ENCODE peak calls at places on chromosomes 12 and 14, in seven cellular contexts. S is epithelial cell of esophagus, D is cardiac muscle cell, J is ascending aorta, W is RWPE2, U is A549, B is mesenchymal stem cell. Q is an unnamed sample.

GRCh38 chr12:94616217-94616729 is 34.1 kb downstream of the TMCC3 start:
- DNase-seq in D (peak; percentile 20), B (no peak), W (no peak), U (peak; percentile 53), S (peak; percentile 90), J (no peak), Q (no peak)

GRCh38 chr14:105386581-105387529 is 11.5 kb upstream of the TEX22 start:
- DNase-seq in W (peak; percentile 70), U (no peak), J (no peak), D (no peak), S (no peak), B (no peak), Q (no peak)

GRCh38 chr12:2288001-2288400 is 235.2 kb downstream of the CACNA1C start:
- DNase-seq in U (no peak), B (peak; percentile 78), S (no peak), W (no peak), J (no peak), D (peak; percentile 67), Q (no peak)

GRCh38 chr14:100730530-100730929 is 3.8 kb downstream of the DLK1 start:
- DNase-seq in W (no peak), B (no peak), U (no peak), S (no peak), D (no peak), J (no peak), Q (no peak)

GRCh38 chr12:102197789-102198188 is at the start of gene PMCH:
- DNase-seq in J (no peak), U (no peak), D (no peak), S (peak; percentile 64), B (peak; percentile 21), W (no peak), Q (no peak)

GRCh38 chr12:96414637-96415036 is 14.4 kb upstream of the CDK17 start:
- DNase-seq in S (peak; percentile 78), U (no peak), J (no peak), W (no peak), B (no peak), D (no peak), Q (no peak)

GRCh38 chr12:108685469-108686247 is 45.7 kb downstream of the CORO1C start:
- DNase-seq in J (no peak), S (no peak), W (no peak), U (no peak), B (no peak), D (no peak), Q (peak; percentile 34)

GRCh38 chr12:9798008-9798619 is 29.2 kb upstream of the KLRF1 start:
- DNase-seq in U (peak; percentile 84), S (peak; percentile 94), J (no peak), B (peak; percentile 82), D (peak; percentile 74), W (no peak), Q (peak; percentile 70)

GRCh38 chr12:67068204-67068731 is 200.9 kb upstream of the CAND1 start:
- DNase-seq in B (peak; percentile 14), J (no peak), U (peak; percentile 29), W (no peak), S (peak; percentile 23), D (no peak), Q (no peak)

GRCh38 chr12:11813422-11813813 is 163.9 kb downstream of the ETV6 start:
- DNase-seq in U (no peak), S (no peak), W (no peak), D (peak; percentile 13), J (no peak), B (no peak), Q (no peak)

GRCh38 chr14:58171090-58171489 is 19.1 kb upstream of the ARMH4 start:
- DNase-seq in D (peak; percentile 85), B (peak; percentile 81), J (peak; percentile 24), W (peak; percentile 76), S (peak; percentile 91), U (peak; percentile 93), Q (no peak)

GRCh38 chr14:64510825-64511679 is 6.5 kb downstream of the ZBTB1 start:
- DNase-seq in B (peak; percentile 81), D (peak; percentile 76), W (no peak), J (no peak), U (peak; percentile 76), S (peak; percentile 73), Q (peak; percentile 75)

GRCh38 chr14:85535916-85536834 is 6.2 kb downstream of the FLRT2 start:
- DNase-seq in S (peak; percentile 62), U (peak; percentile 44), D (peak; percentile 73), B (peak; percentile 78), W (no peak), J (no peak), Q (no peak)

GRCh38 chr14:101632520-101632919 is 71.2 kb downstream of the DIO3 start:
- DNase-seq in U (no peak), S (no peak), W (no peak), B (no peak), J (no peak), D (no peak), Q (no peak)

GRCh38 chr12:121300083-121300819 is 3.7 kb upstream of the CAMKK2 start:
- DNase-seq in J (no peak), B (no peak), S (no peak), W (no peak), U (no peak), D (no peak), Q (no peak)

GRCh38 chr12:124369901-124370378 is 75.0 kb downstream of the RFLNA start:
- DNase-seq in W (no peak), U (no peak), B (no peak), S (no peak), J (no peak), D (no peak), Q (no peak)

GRCh38 chr12:49344486-49345047 is 2.1 kb upstream of the DNAJC22 start:
- DNase-seq in B (no peak), W (peak; percentile 37), S (no peak), D (no peak), J (no peak), U (no peak), Q (no peak)

GRCh38 chr12:15278816-15279658 is 43.3 kb upstream of the PTPRO start:
- DNase-seq in D (peak; percentile 85), B (peak; percentile 65), J (no peak), S (peak; percentile 92), W (peak; percentile 75), U (no peak), Q (peak; percentile 9)

GRCh38 chr14:32430326-32430725 is 101.2 kb downstream of the AKAP6 start:
- DNase-seq in S (peak; percentile 77), W (no peak), J (no peak), D (peak; percentile 11), U (no peak), B (peak; percentile 48), Q (no peak)

GRCh38 chr14:33617154-33617553 is 333.7 kb downstream of the EGLN3 start:
- DNase-seq in B (peak; percentile 76), U (no peak), D (peak; percentile 74), W (no peak), J (no peak), S (peak; percentile 84), Q (no peak)

GRCh38 chr12:122886161-122886560 is 9.8 kb downstream of the VPS37B start:
- DNase-seq in W (no peak), J (no peak), U (no peak), S (no peak), B (no peak), D (no peak), Q (no peak)

GRCh38 chr12:17296882-17297281 is 690.9 kb upstream of the LMO3 start:
- DNase-seq in W (no peak), J (no peak), U (no peak), S (no peak), D (no peak), B (no peak), Q (no peak)

GRCh38 chr14:45085004-45085403 is 1.1 kb downstream of the PRPF39 start:
- DNase-seq in U (no peak), B (peak; percentile 85), W (no peak), S (peak; percentile 15), J (no peak), D (peak; percentile 32), Q (no peak)

GRCh38 chr12:8953773-8954402 is 4.4 kb upstream of the M6PR start:
- DNase-seq in B (no peak), J (no peak), D (no peak), W (no peak), U (no peak), S (no peak), Q (peak; percentile 76)

DNA sequence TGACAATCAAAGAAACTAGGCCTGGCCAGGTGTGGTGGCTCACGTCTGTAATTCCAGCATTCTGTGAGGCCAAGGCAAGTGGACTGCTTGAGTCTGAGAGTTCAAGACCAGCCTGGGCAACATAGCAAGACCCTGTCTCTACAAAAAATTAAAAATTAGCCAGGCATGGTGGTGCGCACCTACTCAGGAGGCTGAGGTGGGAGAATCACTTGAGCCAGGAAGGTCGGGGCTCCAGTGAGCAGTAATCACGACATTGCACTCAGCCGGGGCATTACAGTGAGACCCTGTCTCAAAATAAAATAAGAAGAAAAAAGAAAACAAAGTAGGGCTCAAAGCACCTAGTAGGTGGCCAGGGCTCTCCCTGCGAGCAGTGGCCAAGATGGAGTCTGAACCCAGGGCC is 79.1 kb downstream of the CHGA start:
- DNase-seq in U (no peak), S (no peak), D (no peak), W (no peak), J (no peak), B (no peak), Q (no peak)
- H3K4me3 ChIP-seq in U (no peak overlapping the region), S (no peak overlapping the region), D (no peak overlapping the region), W (no peak overlapping the region), J (no peak overlapping the region), B (no peak overlapping the region), Q (no peak overlapping the region)

DNA sequence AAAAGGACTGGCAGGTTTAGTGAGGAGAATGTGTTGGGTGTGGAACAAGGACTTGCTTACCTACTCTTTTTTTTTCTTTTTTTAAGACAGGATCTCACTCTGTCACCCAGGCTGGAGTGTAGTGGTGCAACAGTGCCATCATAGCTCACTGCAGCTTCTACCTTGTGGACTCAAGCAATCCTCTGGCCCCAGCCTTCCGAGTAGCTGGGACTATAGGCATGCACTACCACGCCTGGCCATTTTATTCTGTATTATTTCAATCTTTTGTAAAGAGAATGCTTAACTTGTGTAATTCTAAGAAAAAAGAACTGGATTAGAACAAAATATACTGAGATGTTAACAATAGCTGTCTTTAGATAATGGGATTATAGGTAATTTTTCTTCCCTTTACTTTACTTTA is 1.9 kb upstream of the VRTN start:
- DNase-seq in J (no peak), U (no peak), S (no peak), B (no peak), D (no peak), W (no peak), Q (no peak)
- H3K4me3 ChIP-seq in J (no peak overlapping the region), U (no peak overlapping the region), S (no peak overlapping the region), B (no peak overlapping the region), D (no peak overlapping the region), W (no peak overlapping the region), Q (no peak overlapping the region)

GRCh38 chr12:130372936-130373335 is 35.2 kb downstream of the PIWIL1 start:
- DNase-seq in D (no peak), U (no peak), W (no peak), J (no peak), B (no peak), S (no peak), Q (no peak)

GRCh38 chr12:130375296-130375695 is 37.6 kb downstream of the PIWIL1 start:
- DNase-seq in B (no peak), W (no peak), S (no peak), U (no peak), J (no peak), D (no peak), Q (no peak)

GRCh38 chr12:130375888-130376287 is 38.2 kb downstream of the PIWIL1 start:
- DNase-seq in J (no peak), W (no peak), U (no peak), D (no peak), S (no peak), B (no peak), Q (no peak)

GRCh38 chr12:130374083-130374482 is 36.4 kb downstream of the PIWIL1 start:
- DNase-seq in S (no peak), J (no peak), U (no peak), D (no peak), B (no peak), W (no peak), Q (no peak)
- H3K4me3 ChIP-seq in S (no peak overlapping the region), J (no peak overlapping the region), U (no peak overlapping the region), D (no peak overlapping the region), B (no peak overlapping the region), W (no peak overlapping the region), Q (no peak overlapping the region)

GRCh38 chr12:59664495-59664894 is 68.7 kb downstream of the SLC16A7 start:
- DNase-seq in B (no peak), W (no peak), D (no peak), S (no peak), U (no peak), J (no peak), Q (no peak)
- H3K4me3 ChIP-seq in B (no peak overlapping the region), W (no peak overlapping the region), D (no peak overlapping the region), S (no peak overlapping the region), U (no peak overlapping the region), J (peak overlapping the region; percentile 11), Q (no peak overlapping the region)